ENCODE peak calls at places on chromosomes 6 and 20, in six cellular contexts. Y is RWPE1, Z is NCI-H2171 treated with DMSO at 0.1 percent for 48 hours, R is naive B cell, S is dorsolateral prefrontal cortex, T is T-helper 2 cell. E is an unnamed sample.

GRCh38 chr6:56954389-56955170 is at the start of gene BEND6:
- DNase-seq in Y (peak), Z (peak), R (no peak), S (peak), T (no peak), E (no peak)

GRCh38 chr6:168045141-168045691 is 33.8 kb downstream of the FRMD1 start:
- DNase-seq in Y (no peak), Z (no peak), R (no peak), S (no peak), T (no peak), E (no peak)

GRCh38 chr6:27604986-27605385 is 132.1 kb upstream of the ZNF184 start:
- DNase-seq in Y (no peak), Z (no peak), R (no peak), S (no peak), T (no peak), E (no peak)

GRCh38 chr20:46351357-46352058 is 43.2 kb upstream of the CDH22 start:
- DNase-seq in Y (no peak), Z (no peak), R (no peak), S (no peak), T (no peak), E (no peak)

GRCh38 chr6:109302176-109302575 is 80.1 kb downstream of the CD164 start:
- DNase-seq in Y (no peak), Z (no peak), R (no peak), S (no peak), T (no peak), E (no peak)

GRCh38 chr6:165119231-165120020 is 190.0 kb downstream of the C6orf118 start:
- DNase-seq in Y (peak), Z (no peak), R (no peak), S (peak), T (no peak), E (no peak)

GRCh38 chr6:169847141-169847674 is 95.8 kb downstream of the ERMARD start:
- DNase-seq in Y (no peak), Z (no peak), R (no peak), S (no peak), T (no peak), E (no peak)

GRCh38 chr6:14086701-14087100 is 30.9 kb upstream of the CD83 start:
- DNase-seq in Y (no peak), Z (no peak), R (no peak), S (no peak), T (no peak), E (no peak)

GRCh38 chr6:15129872-15130271 is 116.0 kb upstream of the JARID2 start:
- DNase-seq in Y (no peak), Z (no peak), R (no peak), S (no peak), T (no peak), E (no peak)

GRCh38 chr6:116767715-116768114 is 2.2 kb upstream of the FAM162B start:
- DNase-seq in Y (no peak), Z (no peak), R (no peak), S (no peak), T (no peak), E (no peak)

GRCh38 chr6:118862443-118862842 is 31.5 kb upstream of the ASF1A start:
- DNase-seq in Y (no peak), Z (no peak), R (no peak), S (no peak), T (no peak), E (no peak)

GRCh38 chr6:13935190-13935880 is 10.6 kb downstream of the RNF182 start:
- DNase-seq in Y (no peak), Z (no peak), R (no peak), S (no peak), T (no peak), E (no peak)

GRCh38 chr6:37142047-37142614 is 27.8 kb upstream of the PIM1 start:
- DNase-seq in Y (no peak), Z (peak), R (no peak), S (peak), T (no peak), E (no peak)

GRCh38 chr6:5151295-5151954 is 66.3 kb downstream of the PPP1R3G start:
- DNase-seq in Y (no peak), Z (no peak), R (no peak), S (no peak), T (no peak), E (peak)

GRCh38 chr6:127515794-127516675 is 3.1 kb downstream of the MTCL3 start:
- DNase-seq in Y (peak), Z (peak), R (peak), S (peak), T (peak), E (peak)

GRCh38 chr6:132733288-132733687 is 19.4 kb upstream of the VNN1 start:
- DNase-seq in Y (no peak), Z (no peak), R (no peak), S (no peak), T (no peak), E (no peak)

GRCh38 chr6:25132934-25133333 is 146.2 kb upstream of the CARMIL1 start:
- DNase-seq in Y (no peak), Z (no peak), R (no peak), S (no peak), T (no peak), E (no peak)

GRCh38 chr6:74731921-74732320 is 473.9 kb downstream of the COL12A1 start:
- DNase-seq in Y (no peak), Z (no peak), R (no peak), S (no peak), T (no peak), E (no peak)

GRCh38 chr6:125812394-125813231 is 21.9 kb downstream of the NCOA7 start:
- DNase-seq in Y (peak), Z (peak), R (no peak), S (no peak), T (no peak), E (peak)

GRCh38 chr6:71056656-71057055 is 99.8 kb upstream of the B3GAT2 start:
- DNase-seq in Y (no peak), Z (peak), R (no peak), S (no peak), T (no peak), E (no peak)

GRCh38 chr6:131547524-131547923 is 25.5 kb upstream of the ARG1 start:
- DNase-seq in Y (no peak), Z (no peak), R (no peak), S (no peak), T (no peak), E (no peak)

GRCh38 chr20:49641683-49642649 is 71.7 kb downstream of the B4GALT5 start:
- DNase-seq in Y (no peak), Z (no peak), R (no peak), S (no peak), T (no peak), E (peak)

GRCh38 chr6:159467473-159468041 is 225.5 kb downstream of the SOD2 start:
- DNase-seq in Y (no peak), Z (no peak), R (no peak), S (no peak), T (no peak), E (no peak)

GRCh38 chr6:28607990-28608389 is 82.3 kb downstream of the GPX5 start:
- DNase-seq in Y (no peak), Z (peak), R (no peak), S (no peak), T (no peak), E (no peak)

GRCh38 chr20:63520939-63521601 is 505 bp downstream of the PPDPF start:
- DNase-seq in Y (peak), Z (peak), R (peak), S (peak), T (peak), E (peak)

GRCh38 chr6:72182337-72183246 is 296.2 kb downstream of the RIMS1 start:
- DNase-seq in Y (peak), Z (peak), R (peak), S (peak), T (no peak), E (peak)

GRCh38 chr20:17499041-17499440 is 32.1 kb downstream of the BFSP1 start:
- DNase-seq in Y (peak), Z (peak), R (no peak), S (no peak), T (no peak), E (no peak)

GRCh38 chr6:75084872-75085381 is 120.9 kb downstream of the COL12A1 start:
- DNase-seq in Y (no peak), Z (no peak), R (no peak), S (peak), T (no peak), E (no peak)

GRCh38 chr20:31908424-31908823 is 38.0 kb downstream of the TTLL9 start:
- DNase-seq in Y (no peak), Z (no peak), R (no peak), S (no peak), T (no peak), E (no peak)

GRCh38 chr20:56715309-56715708 is 86.2 kb downstream of the TFAP2C start:
- DNase-seq in Y (no peak), Z (no peak), R (no peak), S (no peak), T (no peak), E (no peak)